ENCODE peak calls at places on chromosomes 13 and 19, in nine cellular contexts. X is NCI-H1694 treated with DMSO at 0.1 percent for 48 hours; P is nucleus accumbens; D is GM23338; N is coronary artery; G is AG08395; R is activated naive CD8-positive, alpha-beta T cell treated with anti-CD3 and anti-CD28 coated beads for 36 hours; Y is SK-N-SH; L is gastrocnemius medialis. B is an unnamed sample.

GRCh38 chr13:51698352-51698751 is 105.6 kb downstream of the DHRS12 start:
- DNase-seq in X (no peak), P (no peak), D (no peak), N (no peak), G (no peak), R (no peak), Y (no peak), L (no peak), B (no peak)

GRCh38 chr13:51785592-51786424 is 18.2 kb downstream of the DHRS12 start:
- DNase-seq in X (peak; percentile 91), P (no peak), D (no peak), N (no peak), G (peak; percentile 47), R (no peak), Y (peak; percentile 85), L (peak; percentile 60), B (peak; percentile 66)

GRCh38 chr13:113638806-113639205 is 19.2 kb downstream of the ATP4B start:
- DNase-seq in X (no peak), P (no peak), D (no peak), N (peak; percentile 14), G (no peak), R (no peak), Y (no peak), L (no peak), B (no peak)

GRCh38 chr19:13079542-13079986 is 23.1 kb downstream of the LYL1 start:
- DNase-seq in X (no peak), P (no peak), D (no peak), N (no peak), G (peak; percentile 65), R (no peak), Y (peak; percentile 66), L (peak; percentile 65), B (no peak)

GRCh38 chr19:10517361-10517759 is at the start of gene S1PR5:
- DNase-seq in X (no peak), P (peak; percentile 78), D (peak; percentile 68), N (no peak), G (peak; percentile 29), R (no peak), Y (peak; percentile 70), L (no peak), B (peak; percentile 93)

GRCh38 chr13:93420887-93421286 is 194.3 kb downstream of the GPC6 start:
- DNase-seq in X (no peak), P (no peak), D (peak; percentile 23), N (no peak), G (no peak), R (no peak), Y (no peak), L (no peak), B (no peak)

GRCh38 chr19:28838909-28839308 is 374.0 kb downstream of the UQCRFS1 start:
- DNase-seq in X (no peak), P (no peak), D (no peak), N (no peak), G (no peak), R (no peak), Y (no peak), L (no peak), B (no peak)

GRCh38 chr13:39349391-39349790 is 253.6 kb downstream of the LHFPL6 start:
- DNase-seq in X (no peak), P (no peak), D (no peak), N (no peak), G (no peak), R (no peak), Y (no peak), L (no peak), B (no peak)

GRCh38 chr13:33582121-33582520 is 235.8 kb upstream of the RFC3 start:
- DNase-seq in X (no peak), P (no peak), D (no peak), N (no peak), G (no peak), R (no peak), Y (no peak), L (no peak), B (no peak)

GRCh38 chr13:23960566-23961156 is 63.4 kb upstream of the C1QTNF9B start:
- DNase-seq in X (no peak), P (no peak), D (peak; percentile 80), N (no peak), G (no peak), R (no peak), Y (no peak), L (no peak), B (no peak)

GRCh38 chr19:6226444-6227155 is 53.2 kb downstream of the MLLT1 start:
- DNase-seq in X (no peak), P (no peak), D (no peak), N (no peak), G (no peak), R (no peak), Y (peak; percentile 24), L (no peak), B (no peak)

GRCh38 chr13:42229287-42229686 is 42.7 kb upstream of the AKAP11 start:
- DNase-seq in X (no peak), P (no peak), D (no peak), N (no peak), G (no peak), R (no peak), Y (no peak), L (no peak), B (no peak)

GRCh38 chr19:53079313-53079924 is 23.8 kb downstream of the ZNF160 start:
- DNase-seq in X (no peak), P (no peak), D (no peak), N (no peak), G (no peak), R (no peak), Y (no peak), L (no peak), B (no peak)

GRCh38 chr19:36916991-36917390 is 859 bp downstream of the ZNF568 start:
- DNase-seq in X (no peak), P (no peak), D (peak; percentile 20), N (no peak), G (peak; percentile 31), R (no peak), Y (peak; percentile 58), L (no peak), B (peak; percentile 38)

GRCh38 chr19:7921302-7921954 is 1.3 kb downstream of the SNAPC2 start:
- DNase-seq in X (no peak), P (no peak), D (no peak), N (no peak), G (no peak), R (no peak), Y (no peak), L (no peak), B (no peak)

GRCh38 chr13:51807041-51807440 is 3.1 kb upstream of the DHRS12 start:
- DNase-seq in X (no peak), P (no peak), D (no peak), N (no peak), G (no peak), R (no peak), Y (no peak), L (no peak), B (no peak)

GRCh38 chr19:14006766-14007562 is 844 bp upstream of the RFX1 start:
- DNase-seq in X (no peak), P (peak; percentile 59), D (peak; percentile 93), N (no peak), G (no peak), R (no peak), Y (peak; percentile 93), L (no peak), B (no peak)

GRCh38 chr13:26386026-26386425 is 132.1 kb downstream of the CDK8 start:
- DNase-seq in X (no peak), P (no peak), D (no peak), N (no peak), G (no peak), R (no peak), Y (no peak), L (no peak), B (no peak)

GRCh38 chr13:75566658-75567057 is 17.1 kb downstream of the UCHL3 start:
- DNase-seq in X (peak; percentile 33), P (no peak), D (peak; percentile 29), N (no peak), G (peak; percentile 34), R (no peak), Y (peak; percentile 15), L (no peak), B (peak; percentile 7)

GRCh38 chr19:22945560-22945959 is 57.4 kb downstream of the ZNF728 start:
- DNase-seq in X (no peak), P (no peak), D (peak; percentile 62), N (no peak), G (no peak), R (no peak), Y (no peak), L (no peak), B (no peak)

GRCh38 chr13:33184131-33184485 is 101.4 kb downstream of the STARD13 start:
- DNase-seq in X (no peak), P (no peak), D (no peak), N (no peak), G (no peak), R (no peak), Y (no peak), L (no peak), B (no peak)

GRCh38 chr19:12126707-12127106 is 13.4 kb downstream of the ZNF20 start:
- DNase-seq in X (no peak), P (no peak), D (peak; percentile 64), N (no peak), G (peak; percentile 22), R (no peak), Y (peak; percentile 45), L (no peak), B (peak; percentile 21)

GRCh38 chr19:13072206-13072898 is 30.3 kb downstream of the LYL1 start:
- DNase-seq in X (peak; percentile 45), P (peak; percentile 94), D (no peak), N (no peak), G (no peak), R (no peak), Y (no peak), L (no peak), B (peak; percentile 98)

GRCh38 chr13:62250501-62251175 is 835.0 kb upstream of the PCDH20 start:
- DNase-seq in X (no peak), P (no peak), D (no peak), N (no peak), G (no peak), R (no peak), Y (no peak), L (no peak), B (no peak)

B was measured in Ammon's horn.